ENCODE peak calls at places on chromosomes 7 and 10, in four cellular contexts. One of them, this sample, is unnamed. For H3K4me1, the result is how much of the 10 kb centered on the place peaks cover.

GRCh38 chr10:16811765-16812164 is 5.5 kb downstream of the RSU1 start:
- DNase-seq in transverse colon: no peak
- DNase-seq in IMR-90: no peak
- DNase-seq in breast epithelium: no peak
- DNase-seq in this sample: no peak

GRCh38 chr7:44310221-44310848 is 15.1 kb downstream of the CAMK2B start:
- DNase-seq in transverse colon: no peak
- DNase-seq in IMR-90: no peak
- DNase-seq in breast epithelium: peak
- DNase-seq in this sample: peak

GRCh38 chr7:139846297-139846696 is 17.2 kb downstream of the TBXAS1 start:
- DNase-seq in transverse colon: no peak
- DNase-seq in IMR-90: no peak
- DNase-seq in breast epithelium: no peak
- DNase-seq in this sample: no peak

GRCh38 chr10:521844-522243 is 167.6 kb downstream of the DIP2C start:
- DNase-seq in transverse colon: no peak
- DNase-seq in IMR-90: no peak
- DNase-seq in breast epithelium: no peak
- DNase-seq in this sample: no peak

GRCh38 chr7:577971-578370 is 58.3 kb upstream of the PDGFA start:
- DNase-seq in transverse colon: no peak
- DNase-seq in IMR-90: no peak
- DNase-seq in breast epithelium: no peak
- DNase-seq in this sample: no peak

GRCh38 chr7:134452991-134453473 is 5.9 kb downstream of the AKR1B1 start:
- DNase-seq in transverse colon: no peak
- DNase-seq in IMR-90: no peak
- DNase-seq in breast epithelium: no peak
- DNase-seq in this sample: no peak

GRCh38 chr10:105727131-105727530 is 1086.0 kb downstream of the SORCS3 start:
- DNase-seq in transverse colon: no peak
- DNase-seq in IMR-90: no peak
- DNase-seq in breast epithelium: no peak
- DNase-seq in this sample: no peak

GRCh38 chr10:122407375-122408125 is 33.0 kb downstream of the PLEKHA1 start:
- DNase-seq in transverse colon: no peak
- DNase-seq in IMR-90: no peak
- DNase-seq in breast epithelium: no peak
- DNase-seq in this sample: no peak

GRCh38 chr7:30877010-30877740 is 34.5 kb upstream of the AQP1 start:
- DNase-seq in transverse colon: no peak
- DNase-seq in IMR-90: no peak
- DNase-seq in breast epithelium: no peak
- DNase-seq in this sample: no peak

GRCh38 chr10:46541735-46542566 is 14.5 kb downstream of the GPRIN2 start:
- DNase-seq in transverse colon: peak
- DNase-seq in IMR-90: no peak
- DNase-seq in breast epithelium: no peak
- DNase-seq in this sample: no peak

GRCh38 chr7:140327261-140327661 is 71.1 kb downstream of the SLC37A3 start:
- DNase-seq in transverse colon: peak
- DNase-seq in IMR-90: no peak
- DNase-seq in breast epithelium: no peak
- DNase-seq in this sample: no peak

GRCh38 chr7:138865843-138866242 is 67.8 kb upstream of the ATP6V0A4 start:
- DNase-seq in transverse colon: no peak
- DNase-seq in IMR-90: no peak
- DNase-seq in breast epithelium: no peak
- DNase-seq in this sample: no peak

GRCh38 chr7:14691034-14691433 is 211.5 kb downstream of the DGKB start:
- DNase-seq in transverse colon: no peak
- DNase-seq in IMR-90: no peak
- DNase-seq in breast epithelium: no peak
- DNase-seq in this sample: no peak

GRCh38 chr10:99345350-99345749 is 16.2 kb downstream of the CNNM1 start:
- DNase-seq in transverse colon: no peak
- DNase-seq in IMR-90: peak
- DNase-seq in breast epithelium: no peak
- DNase-seq in this sample: no peak

GRCh38 chr10:50452603-50453002 is 171.2 kb downstream of the SGMS1 start:
- DNase-seq in transverse colon: no peak
- DNase-seq in IMR-90: no peak
- DNase-seq in breast epithelium: no peak
- DNase-seq in this sample: no peak

GRCh38 chr7:6164491-6164890 is 107.9 kb downstream of the CYTH3 start:
- DNase-seq in transverse colon: no peak
- DNase-seq in IMR-90: no peak
- DNase-seq in breast epithelium: no peak
- DNase-seq in this sample: no peak

GRCh38 chr10:551489-552252 is 137.8 kb downstream of the DIP2C start:
- DNase-seq in transverse colon: no peak
- DNase-seq in IMR-90: no peak
- DNase-seq in breast epithelium: no peak
- DNase-seq in this sample: no peak

GRCh38 chr7:12929416-12930140 is 242.1 kb downstream of the ARL4A start:
- DNase-seq in transverse colon: no peak
- DNase-seq in IMR-90: no peak
- DNase-seq in breast epithelium: no peak
- DNase-seq in this sample: no peak

GRCh38 chr10:110387617-110387982 is 82.9 kb upstream of the SMNDC1 start:
- DNase-seq in transverse colon: no peak
- DNase-seq in IMR-90: no peak
- DNase-seq in breast epithelium: no peak
- DNase-seq in this sample: no peak

GRCh38 chr10:5663692-5664427 is 2.5 kb downstream of the ASB13 start:
- DNase-seq in transverse colon: no peak
- DNase-seq in IMR-90: no peak
- DNase-seq in breast epithelium: no peak
- DNase-seq in this sample: no peak

DNA sequence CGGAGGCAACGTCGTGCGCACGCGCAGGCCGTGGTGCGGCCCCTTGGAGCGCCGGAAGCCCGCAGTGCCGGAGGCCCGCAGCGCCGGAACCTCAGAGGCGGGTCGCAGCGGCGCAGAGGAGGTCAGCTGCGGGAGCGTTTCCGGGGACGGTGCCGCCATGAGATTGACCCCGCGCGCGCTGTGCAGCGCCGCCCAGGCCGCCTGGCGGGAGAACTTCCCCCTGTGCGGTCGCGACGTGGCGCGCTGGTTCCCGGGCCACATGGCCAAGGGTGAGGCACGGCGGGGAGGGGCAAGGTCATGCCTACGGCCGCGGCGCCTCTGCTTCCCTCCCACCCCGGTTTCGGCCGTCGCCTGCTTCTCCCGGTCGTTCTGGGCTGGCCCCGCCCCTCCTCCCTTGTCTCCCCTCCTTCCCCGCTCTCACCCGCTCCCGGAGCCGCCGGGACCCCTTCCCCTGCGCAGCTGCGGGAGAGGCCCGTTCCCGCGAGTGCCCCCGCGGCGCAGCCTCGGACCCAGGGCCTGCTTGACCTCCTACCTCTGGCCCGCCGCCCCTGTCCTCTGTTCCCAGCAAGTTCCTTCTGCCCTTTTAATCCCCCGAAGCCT is at the start of gene MTG1:
- DNase-seq in transverse colon: peak
- DNase-seq in IMR-90: peak
- DNase-seq in breast epithelium: peak
- DNase-seq in this sample: peak
- TF ChIP-seq POLR2A in transverse colon: peak
- TF ChIP-seq POLR2A in IMR-90: peak
- TF ChIP-seq POLR2A in breast epithelium: peak
- TF ChIP-seq POLR2A in this sample: no peak

DNA sequence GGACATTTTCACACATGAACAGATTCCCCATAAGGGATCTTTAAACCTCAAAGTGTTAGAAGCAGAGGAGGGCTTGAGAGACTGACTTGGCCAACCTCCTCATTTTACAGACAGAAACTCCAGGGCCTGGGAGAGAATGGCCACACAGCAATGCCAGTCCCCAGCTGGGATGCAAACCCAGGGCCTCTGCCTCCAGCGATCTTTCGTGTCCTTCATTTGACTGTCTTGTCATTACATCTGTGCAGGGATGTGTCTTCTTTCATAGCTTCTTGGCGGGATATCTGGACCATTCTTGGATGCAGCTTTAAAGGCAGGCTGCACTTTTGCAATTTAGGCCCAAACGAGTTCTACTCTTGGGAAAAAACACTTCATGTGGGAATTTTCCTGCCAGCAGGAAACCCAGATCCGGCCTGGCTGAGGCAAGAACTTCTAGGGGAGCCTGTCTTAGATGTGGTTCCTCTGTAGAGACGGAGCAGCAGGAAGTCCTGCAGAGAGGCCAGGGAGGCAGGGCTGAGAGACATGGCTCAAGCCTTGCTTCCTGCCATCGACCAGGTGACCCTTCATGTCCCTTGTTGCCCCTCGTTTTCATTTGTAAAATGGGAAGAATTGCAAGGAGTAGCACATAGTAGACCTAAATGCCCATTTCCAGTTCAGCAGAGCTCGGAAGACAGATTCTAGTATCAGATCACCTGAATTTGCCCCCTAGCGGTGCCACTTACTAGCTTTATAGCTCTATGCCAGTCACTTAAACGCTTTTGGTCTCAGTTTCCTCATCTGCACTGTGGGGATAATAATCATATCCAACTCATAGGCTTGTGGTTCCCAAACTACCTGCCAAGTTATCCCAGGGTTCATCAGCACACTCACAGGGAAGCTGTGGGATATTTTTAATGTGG is 43.9 kb upstream of the SLC29A3 start:
- DNase-seq in transverse colon: no peak
- DNase-seq in IMR-90: no peak
- DNase-seq in breast epithelium: no peak
- DNase-seq in this sample: no peak
- H3K4me1 ChIP-seq in transverse colon: under half
- H3K4me1 ChIP-seq in IMR-90: under half
- H3K4me1 ChIP-seq in breast epithelium: under half
- H3K4me1 ChIP-seq in this sample: under half

GRCh38 chr7:29684787-29685650 is 121.3 kb upstream of the WIPF3 start:
- DNase-seq in transverse colon: peak
- DNase-seq in IMR-90: peak
- DNase-seq in breast epithelium: peak
- DNase-seq in this sample: peak
- TF ChIP-seq POLR2A in transverse colon: peak
- TF ChIP-seq POLR2A in IMR-90: no peak
- TF ChIP-seq POLR2A in breast epithelium: no peak
- TF ChIP-seq POLR2A in this sample: no peak

DNA sequence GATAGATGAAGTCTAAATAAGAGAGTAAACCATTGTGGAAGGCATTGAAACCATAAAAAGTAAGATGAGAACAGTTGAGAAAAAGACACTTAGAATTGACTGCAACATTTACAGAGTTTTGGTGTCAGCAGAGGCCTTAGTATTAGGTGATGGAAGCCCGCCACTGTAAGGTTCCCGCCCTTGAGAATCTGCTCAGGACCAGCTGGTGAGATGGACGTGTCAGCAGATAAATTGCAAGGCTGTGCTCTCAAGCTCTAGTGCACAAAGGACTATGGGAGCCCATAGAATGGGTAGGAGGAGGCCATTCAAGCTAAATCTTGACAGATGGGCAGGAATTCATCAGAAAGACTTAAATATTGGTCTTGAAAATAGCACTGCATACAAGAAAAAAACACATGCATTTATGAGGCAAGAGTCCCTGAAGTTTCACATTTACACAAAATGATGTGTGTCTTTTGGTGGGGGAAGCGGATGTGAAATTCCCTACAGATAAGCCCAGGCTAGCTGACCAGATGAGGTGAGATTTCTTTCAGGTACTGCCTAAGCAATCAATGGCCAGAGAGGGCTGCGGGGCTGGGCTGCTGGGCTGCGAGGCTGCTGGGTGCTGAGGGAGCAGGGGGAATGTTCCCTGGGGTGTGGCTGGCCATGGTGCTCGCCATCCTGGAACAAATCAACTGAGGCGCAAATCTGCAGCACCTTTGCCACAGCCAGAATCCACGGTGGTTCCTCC is 42.5 kb downstream of the SYPL1 start:
- DNase-seq in transverse colon: no peak
- DNase-seq in IMR-90: no peak
- DNase-seq in breast epithelium: no peak
- DNase-seq in this sample: no peak
- H3K4me1 ChIP-seq in transverse colon: half or more
- H3K4me1 ChIP-seq in IMR-90: under half
- H3K4me1 ChIP-seq in breast epithelium: under half
- H3K4me1 ChIP-seq in this sample: under half

DNA sequence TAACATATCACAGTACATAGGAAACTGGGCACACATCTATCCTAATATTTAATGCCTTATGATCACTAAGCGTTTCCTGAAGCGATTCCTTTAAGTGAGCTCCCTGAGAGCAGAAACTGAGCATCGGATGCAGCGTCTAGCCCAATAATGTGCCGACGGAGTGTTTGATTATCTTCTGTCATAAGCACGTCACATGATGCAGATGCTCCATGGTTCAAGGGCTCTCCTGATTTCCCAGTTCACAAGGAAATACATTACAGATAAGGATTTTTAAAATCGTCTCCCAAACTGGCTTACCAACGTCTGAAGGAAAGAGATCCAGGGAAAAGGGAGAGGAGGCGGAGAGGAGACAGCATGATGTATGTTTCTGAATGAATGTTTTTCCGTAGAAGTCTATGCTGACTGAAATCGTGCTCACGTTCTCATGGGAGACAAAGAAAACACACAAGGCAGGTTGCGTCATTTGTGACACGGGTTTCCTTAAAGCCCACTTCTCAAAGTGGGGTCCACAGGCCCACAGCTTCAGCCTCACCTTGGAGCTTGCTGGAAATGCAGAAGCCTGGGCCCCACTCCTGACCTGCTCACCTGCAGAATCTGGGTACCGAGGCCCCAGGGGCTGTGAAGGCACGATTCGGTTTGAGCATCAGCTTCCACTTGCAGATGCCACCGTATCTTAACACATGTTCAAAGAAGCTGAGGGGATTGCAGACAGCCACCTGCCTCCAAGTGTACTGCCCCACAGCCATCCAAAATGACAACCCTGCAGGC is 21.5 kb upstream of the INSIG1 start:
- DNase-seq in transverse colon: no peak
- DNase-seq in IMR-90: no peak
- DNase-seq in breast epithelium: no peak
- DNase-seq in this sample: no peak
- TF ChIP-seq POLR2A in transverse colon: no peak
- TF ChIP-seq POLR2A in IMR-90: no peak
- TF ChIP-seq POLR2A in breast epithelium: no peak
- TF ChIP-seq POLR2A in this sample: no peak

This sample was measured in testis.